ENCODE peak calls at places on chromosomes 2 and 18, in four cellular contexts. Z, H, U and N are unnamed samples.

GRCh38 chr2:134014196-134014960 is 239.5 kb upstream of the MGAT5 start:
- DNase-seq in H (no peak), U (no peak), Z (no peak), N (no peak)

GRCh38 chr2:235827585-235827992 is 333.7 kb downstream of the AGAP1 start:
- DNase-seq in H (no peak), Z (no peak), U (no peak), N (no peak)

GRCh38 chr18:69689081-69689759 is 258.5 kb downstream of the CD226 start:
- DNase-seq in U (no peak), H (no peak), Z (no peak), N (no peak)

GRCh38 chr2:56287974-56288373 is 104.2 kb downstream of the CCDC85A start:
- DNase-seq in H (no peak), Z (no peak), U (no peak), N (no peak)

GRCh38 chr2:26251893-26252292 is 7.2 kb downstream of the HADHB start:
- DNase-seq in H (no peak), U (no peak), Z (no peak), N (no peak)

GRCh38 chr2:10233131-10234012 is 69.3 kb upstream of the HPCAL1 start:
- DNase-seq in U (no peak), H (no peak), Z (no peak), N (no peak)

GRCh38 chr18:39660141-39660540 is 2094.5 kb upstream of the CELF4 start:
- DNase-seq in U (no peak), H (no peak), Z (no peak), N (no peak)

GRCh38 chr2:149087751-149088150 is 49.3 kb downstream of the LYPD6B start:
- DNase-seq in U (no peak), Z (peak), H (no peak), N (no peak)

GRCh38 chr18:22177496-22177866 is 8.1 kb downstream of the GATA6 start:
- DNase-seq in U (no peak), H (no peak), Z (no peak), N (no peak)

GRCh38 chr2:47205576-47206141 is 50.6 kb upstream of the STPG4 start:
- DNase-seq in Z (no peak), U (no peak), H (no peak), N (peak)

GRCh38 chr18:42641996-42642395 is 473.5 kb downstream of the RIT2 start:
- DNase-seq in H (no peak), Z (no peak), U (no peak), N (no peak)

GRCh38 chr2:45743531-45744391 is 92.3 kb downstream of the PRKCE start:
- DNase-seq in H (no peak), U (no peak), Z (no peak), N (peak)

GRCh38 chr2:157190151-157190550 is 67.4 kb upstream of the GALNT5 start:
- DNase-seq in U (no peak), Z (no peak), H (no peak), N (no peak)

GRCh38 chr2:238808761-238809160 is 39.1 kb upstream of the TWIST2 start:
- DNase-seq in Z (no peak), H (no peak), U (no peak), N (no peak)

GRCh38 chr2:180449171-180449570 is 442.1 kb upstream of the CWC22 start:
- DNase-seq in U (no peak), H (no peak), Z (no peak), N (no peak)

GRCh38 chr2:171227066-171227782 is 66.5 kb upstream of the TLK1 start:
- DNase-seq in H (no peak), U (no peak), Z (no peak), N (no peak)

GRCh38 chr2:155815851-155816250 is 516.7 kb downstream of the NR4A2 start:
- DNase-seq in H (no peak), Z (peak), U (peak), N (peak)

GRCh38 chr2:86029873-86030272 is 75.8 kb downstream of the POLR1A start:
- DNase-seq in U (no peak), Z (no peak), H (no peak), N (no peak)

GRCh38 chr2:30752811-30753210 is 54.4 kb downstream of the CAPN13 start:
- DNase-seq in U (no peak), Z (no peak), H (no peak), N (no peak)

GRCh38 chr2:169716938-169717690 is 16.5 kb upstream of the KLHL23 start:
- DNase-seq in U (no peak), Z (no peak), H (no peak), N (peak)

GRCh38 chr2:150718280-150718679 is 230.8 kb upstream of the RND3 start:
- DNase-seq in U (no peak), Z (no peak), H (no peak), N (peak)

GRCh38 chr2:21356076-21356856 is 232.5 kb downstream of the TDRD15 start:
- DNase-seq in H (no peak), U (no peak), Z (no peak), N (peak)

GRCh38 chr2:8255448-8255800 is 426.4 kb upstream of the ID2 start:
- DNase-seq in Z (no peak), U (no peak), H (no peak), N (no peak)

GRCh38 chr2:223998983-223999382 is 40.1 kb downstream of the SERPINE2 start:
- DNase-seq in U (no peak), Z (no peak), H (no peak), N (no peak)

GRCh38 chr2:47002480-47003381 is 87.1 kb upstream of the MCFD2 start:
- DNase-seq in Z (no peak), U (no peak), H (no peak), N (peak)

GRCh38 chr18:76349067-76349715 is 145.9 kb downstream of the ZNF516 start:
- DNase-seq in U (peak), H (peak), Z (peak), N (peak)

GRCh38 chr2:177261115-177261779 is 3.3 kb downstream of the NFE2L2 start:
- DNase-seq in U (no peak), Z (no peak), H (no peak), N (no peak)

GRCh38 chr2:38797276-38797675 is 19.3 kb downstream of the GEMIN6 start:
- DNase-seq in Z (no peak), U (no peak), H (no peak), N (no peak)

GRCh38 chr2:98460573-98461560 is 16.2 kb downstream of the INPP4A start:
- DNase-seq in Z (peak), H (no peak), U (no peak), N (no peak)

GRCh38 chr2:98757904-98758421 is 27.0 kb upstream of the MGAT4A start:
- DNase-seq in Z (peak), U (no peak), H (no peak), N (no peak)

GRCh38 chr2:43950383-43951008 is 45.3 kb downstream of the LRPPRC start:
- DNase-seq in U (peak), H (no peak), Z (peak), N (peak)

GRCh38 chr2:75647771-75648170 is 1.2 kb downstream of the MRPL19 start:
- DNase-seq in U (no peak), H (no peak), Z (no peak), N (no peak)

GRCh38 chr2:240791821-240792657 is 28.0 kb downstream of the KIF1A start:
- DNase-seq in H (no peak), U (no peak), Z (no peak), N (no peak)

GRCh38 chr18:3245853-3246635 is 1.6 kb upstream of the MYL12A start:
- DNase-seq in Z (peak), U (peak), H (peak), N (peak)

GRCh38 chr2:53944542-53944941 is 26.3 kb downstream of the PSME4 start:
- DNase-seq in Z (no peak), H (no peak), U (no peak), N (peak)

GRCh38 chr2:1744151-1744445 is 217 bp downstream of the PXDN start:
- DNase-seq in Z (no peak), U (peak), H (no peak), N (no peak)

GRCh38 chr2:161243873-161244272 is 64.4 kb upstream of the PSMD14 start:
- DNase-seq in Z (peak), U (peak), H (no peak), N (no peak)

GRCh38 chr18:24491882-24492281 is 31.4 kb downstream of the HRH4 start:
- DNase-seq in H (no peak), Z (peak), U (no peak), N (no peak)

GRCh38 chr2:234002281-234002680 is 48.2 kb upstream of the SPP2 start:
- DNase-seq in Z (no peak), U (no peak), H (no peak), N (no peak)